ENCODE peak calls at places on chromosome 9, in eight cellular contexts. R, A, Q, H, X, T, P and J are unnamed samples. For H3K27me3, the result is how much of the 10 kb centered on the place peaks cover.

GRCh38 chr9:70880523-70880922 is 240.9 kb downstream of the TRPM3 start:
- DNase-seq in A (no peak), T (no peak), P (no peak), X (no peak), H (no peak), R (no peak), Q (no peak), J (no peak)

GRCh38 chr9:128634111-128634510 is 22.5 kb downstream of the DYNC2I2 start:
- DNase-seq in R (no peak), Q (no peak), X (no peak), P (no peak), T (no peak), H (no peak), A (no peak), J (no peak)

GRCh38 chr9:137286980-137287383 is 9.5 kb downstream of the TOR4A start:
- DNase-seq in H (no peak), A (peak), P (peak), T (peak), X (no peak), R (peak), Q (no peak), J (peak)

GRCh38 chr9:94997727-94998126 is 271.2 kb downstream of the AOPEP start:
- DNase-seq in A (no peak), X (no peak), P (no peak), R (no peak), T (no peak), H (no peak), Q (no peak), J (no peak)

GRCh38 chr9:64066736-64067368 is 1218.2 kb downstream of the FOXD4L5 start:
- DNase-seq in X (no peak), P (no peak), Q (no peak), A (no peak), T (no peak), R (no peak), H (no peak), J (no peak)

GRCh38 chr9:33081128-33081851 is 4.8 kb upstream of the SMU1 start:
- DNase-seq in P (peak), T (peak), H (peak), A (peak), R (peak), X (no peak), Q (peak), J (peak)

GRCh38 chr9:7313389-7313788 is 486.2 kb downstream of the DMAC1 start:
- DNase-seq in H (no peak), Q (no peak), P (no peak), A (no peak), X (no peak), R (no peak), T (no peak), J (no peak)

GRCh38 chr9:133874061-133874638 is 118.0 kb downstream of the VAV2 start:
- DNase-seq in Q (no peak), T (no peak), A (no peak), X (no peak), P (no peak), H (no peak), R (no peak), J (peak)

GRCh38 chr9:90860826-90861225 is 59.2 kb downstream of the SYK start:
- DNase-seq in P (no peak), X (no peak), Q (peak), A (no peak), H (no peak), T (no peak), R (no peak), J (no peak)

GRCh38 chr9:69658987-69659677 is 13.0 kb downstream of the APBA1 start:
- DNase-seq in P (no peak), A (no peak), X (no peak), H (no peak), Q (no peak), R (no peak), T (no peak), J (no peak)

GRCh38 chr9:15293727-15294405 is 13.2 kb downstream of the TTC39B start:
- DNase-seq in Q (no peak), T (no peak), P (no peak), H (no peak), R (no peak), X (no peak), A (no peak), J (no peak)

DNA sequence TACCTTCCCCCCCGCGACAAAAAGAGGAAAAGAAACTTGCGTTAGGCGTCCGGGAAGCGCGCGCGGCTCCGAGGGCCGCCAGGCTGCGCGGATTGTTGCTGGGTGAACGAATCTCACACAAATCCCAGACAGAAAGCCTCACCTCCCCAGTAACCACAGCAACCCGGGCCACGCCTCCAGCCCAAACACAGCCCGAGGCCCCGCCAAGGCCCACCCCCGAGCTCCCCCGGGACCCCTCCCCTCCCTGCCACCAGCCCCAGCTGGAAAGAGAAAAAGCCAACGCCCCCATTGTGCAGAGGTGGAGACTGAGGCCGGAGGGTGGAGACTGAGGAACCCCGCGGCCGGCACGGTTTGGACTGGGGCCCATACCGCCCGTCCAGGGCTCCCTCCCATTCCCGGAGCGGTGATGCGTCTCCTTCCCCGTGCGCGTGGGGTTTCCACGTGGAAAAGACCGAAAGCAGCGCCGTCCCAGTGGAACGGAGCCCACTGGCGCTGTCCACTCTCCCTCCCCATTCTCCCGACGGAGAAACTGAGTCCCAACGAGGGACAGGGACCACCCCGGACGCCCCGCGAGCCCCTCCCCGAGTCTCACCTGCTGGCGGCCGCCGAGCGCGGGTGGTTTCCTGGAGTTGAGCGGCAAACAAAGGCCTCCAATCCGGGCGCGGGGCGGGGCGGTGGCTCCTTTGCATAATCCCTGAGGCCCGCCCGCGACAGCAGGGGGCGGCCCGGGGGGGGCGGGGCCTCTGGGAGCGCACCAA is 10.2 kb upstream of the AKNA start:
- DNase-seq in P (peak), Q (peak), X (peak), T (peak), R (peak), A (peak), H (peak), J (peak)
- TF ChIP-seq POLR2AphosphoS5 in P (peak), Q (peak), X (peak), T (no peak), R (no peak), A (peak), H (no peak), J (peak)

GRCh38 chr9:11257992-11258391 is 645.2 kb upstream of the PTPRD start:
- DNase-seq in X (no peak), H (no peak), T (no peak), Q (no peak), R (no peak), A (no peak), P (no peak), J (no peak)
- H3K27ac ChIP-seq in X (no peak), H (no peak), T (no peak), Q (no peak), R (no peak), A (no peak), P (no peak), J (no peak)

GRCh38 chr9:126515001-126515872 is 98.5 kb upstream of the LMX1B start:
- DNase-seq in X (no peak), T (no peak), H (no peak), R (no peak), A (peak), P (peak), Q (no peak), J (no peak)

GRCh38 chr9:126514037-126514821 is 99.5 kb upstream of the LMX1B start:
- DNase-seq in Q (peak), H (no peak), T (peak), R (peak), X (no peak), P (peak), A (peak), J (no peak)

GRCh38 chr9:126515873-126516505 is 97.7 kb upstream of the LMX1B start:
- DNase-seq in R (no peak), T (no peak), P (peak), Q (no peak), A (peak), X (no peak), H (no peak), J (no peak)

GRCh38 chr9:126511426-126511825 is 102.3 kb upstream of the LMX1B start:
- DNase-seq in P (no peak), X (no peak), Q (no peak), H (no peak), R (no peak), A (no peak), T (no peak), J (no peak)

GRCh38 chr9:126513159-126514036 is 100.3 kb upstream of the LMX1B start:
- DNase-seq in T (no peak), P (peak), R (no peak), H (no peak), A (peak), Q (no peak), X (no peak), J (no peak)
- H3K27me3 ChIP-seq in T (under half), P (under half), R (under half), H (under half), A (under half), Q (under half), X (under half), J (under half)

GRCh38 chr9:38620483-38621433 is at the start of gene ANKRD18A:
- DNase-seq in P (peak), X (peak), Q (peak), T (peak), A (peak), H (no peak), R (no peak), J (peak)

GRCh38 chr9:38622961-38623360 is 2.6 kb upstream of the ANKRD18A start:
- DNase-seq in P (no peak), T (no peak), R (no peak), X (no peak), A (no peak), Q (no peak), H (no peak), J (no peak)

GRCh38 chr9:38619556-38620447 is 594 bp downstream of the ANKRD18A start:
- DNase-seq in T (peak), P (no peak), A (peak), Q (peak), X (no peak), H (no peak), R (no peak), J (peak)

GRCh38 chr9:38622083-38622674 is 1.8 kb upstream of the ANKRD18A start:
- DNase-seq in T (peak), X (no peak), A (peak), R (no peak), Q (peak), H (no peak), P (no peak), J (peak)

DNA sequence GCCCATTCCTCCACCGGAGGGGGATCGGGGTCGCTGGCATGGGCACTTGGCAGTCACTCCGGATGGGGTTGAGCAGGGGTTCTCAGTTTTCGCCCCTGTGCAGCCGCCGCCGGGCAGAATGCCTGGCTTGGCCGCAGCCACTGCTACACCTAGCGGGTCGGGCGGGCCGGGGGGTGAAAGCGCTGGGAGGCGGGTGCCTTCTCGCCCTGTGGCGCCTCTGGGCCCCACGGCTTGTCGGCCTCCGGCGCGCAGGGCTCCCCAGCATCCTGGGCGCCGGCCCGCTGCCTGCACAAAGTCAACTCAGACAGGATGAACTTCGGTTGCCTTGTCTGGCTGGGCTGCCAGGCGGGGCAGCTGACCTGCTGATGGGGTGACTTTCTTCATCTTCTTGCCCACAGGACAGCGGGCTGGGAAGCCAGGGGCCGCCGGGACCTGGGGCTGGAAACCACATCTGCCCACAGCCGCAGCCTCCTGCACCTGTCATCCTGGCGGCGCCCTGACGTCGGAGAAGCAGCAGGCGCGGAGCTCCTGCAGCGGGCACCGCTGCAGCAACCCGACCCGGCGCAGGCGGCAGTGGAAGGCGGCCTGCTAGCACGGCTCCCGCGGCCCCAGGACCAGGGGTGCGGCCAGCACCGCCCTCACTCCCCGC is 1.2 kb upstream of the ANKRD18A start:
- DNase-seq in P (no peak), X (no peak), R (no peak), T (peak), A (peak), H (no peak), Q (peak), J (peak)
- TF ChIP-seq POLR2AphosphoS5 in P (no peak), X (no peak), R (no peak), T (no peak), A (no peak), H (no peak), Q (no peak), J (no peak)

GRCh38 chr9:75834878-75835277 is 55.6 kb upstream of the PCSK5 start:
- DNase-seq in P (no peak), R (no peak), H (no peak), A (no peak), Q (no peak), X (no peak), T (no peak), J (no peak)
- H3K27ac ChIP-seq in P (no peak), R (no peak), H (no peak), A (no peak), Q (no peak), X (no peak), T (no peak), J (no peak)

GRCh38 chr9:89646189-89646588 is 41.4 kb downstream of the GADD45G start:
- DNase-seq in R (no peak), T (no peak), H (no peak), Q (no peak), X (no peak), A (no peak), P (no peak), J (no peak)

GRCh38 chr9:89649045-89649691 is 44.4 kb downstream of the GADD45G start:
- DNase-seq in X (no peak), Q (no peak), A (peak), P (no peak), T (no peak), H (no peak), R (no peak), J (no peak)

GRCh38 chr9:89647366-89648128 is 42.7 kb downstream of the GADD45G start:
- DNase-seq in X (no peak), H (no peak), A (peak), R (no peak), Q (no peak), T (no peak), P (no peak), J (no peak)

GRCh38 chr9:89642789-89643188 is 38.0 kb downstream of the GADD45G start:
- DNase-seq in T (no peak), A (peak), X (no peak), R (no peak), H (no peak), P (no peak), Q (no peak), J (no peak)

DNA sequence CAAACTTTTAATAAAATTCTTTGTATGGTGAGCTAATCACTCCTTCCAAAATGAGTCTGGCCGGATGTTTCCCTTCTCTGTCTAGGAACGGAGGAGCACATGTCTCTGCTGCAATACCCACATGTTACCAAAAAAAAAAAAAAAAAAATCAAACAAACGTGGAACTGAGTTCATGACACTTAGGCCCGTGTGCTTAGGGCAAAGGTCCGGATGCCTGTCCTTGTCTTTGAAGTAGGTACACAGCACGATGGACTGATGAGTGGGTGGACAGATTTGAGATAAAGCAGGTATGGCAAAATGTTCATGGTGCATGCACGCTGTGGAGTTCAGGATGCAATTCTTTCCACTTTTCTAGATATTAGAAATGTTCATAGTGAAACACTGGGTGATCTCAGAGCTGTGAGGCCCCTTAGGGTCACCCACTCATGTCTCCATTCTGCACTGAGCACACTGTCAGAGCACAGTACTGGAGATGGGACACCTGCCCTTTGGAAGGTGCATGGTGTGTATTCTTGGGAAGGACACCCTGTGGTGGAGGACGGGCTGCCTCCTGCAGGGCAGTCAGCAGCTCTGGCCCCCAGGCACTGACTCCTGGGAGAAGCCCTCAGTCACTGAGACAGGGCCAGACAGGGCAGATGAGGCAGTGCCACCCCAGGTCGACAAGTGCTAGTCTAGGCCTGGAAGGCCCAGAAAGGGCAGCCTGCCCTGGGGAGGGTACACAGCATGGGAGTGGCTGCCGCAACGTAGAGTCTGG is 43.6 kb downstream of the GADD45G start:
- DNase-seq in T (no peak), R (no peak), Q (no peak), H (no peak), P (no peak), A (peak), X (no peak), J (no peak)
- H3K27me3 ChIP-seq in T (under half), R (under half), Q (under half), H (under half), P (under half), A (under half), X (under half), J (under half)

DNA sequence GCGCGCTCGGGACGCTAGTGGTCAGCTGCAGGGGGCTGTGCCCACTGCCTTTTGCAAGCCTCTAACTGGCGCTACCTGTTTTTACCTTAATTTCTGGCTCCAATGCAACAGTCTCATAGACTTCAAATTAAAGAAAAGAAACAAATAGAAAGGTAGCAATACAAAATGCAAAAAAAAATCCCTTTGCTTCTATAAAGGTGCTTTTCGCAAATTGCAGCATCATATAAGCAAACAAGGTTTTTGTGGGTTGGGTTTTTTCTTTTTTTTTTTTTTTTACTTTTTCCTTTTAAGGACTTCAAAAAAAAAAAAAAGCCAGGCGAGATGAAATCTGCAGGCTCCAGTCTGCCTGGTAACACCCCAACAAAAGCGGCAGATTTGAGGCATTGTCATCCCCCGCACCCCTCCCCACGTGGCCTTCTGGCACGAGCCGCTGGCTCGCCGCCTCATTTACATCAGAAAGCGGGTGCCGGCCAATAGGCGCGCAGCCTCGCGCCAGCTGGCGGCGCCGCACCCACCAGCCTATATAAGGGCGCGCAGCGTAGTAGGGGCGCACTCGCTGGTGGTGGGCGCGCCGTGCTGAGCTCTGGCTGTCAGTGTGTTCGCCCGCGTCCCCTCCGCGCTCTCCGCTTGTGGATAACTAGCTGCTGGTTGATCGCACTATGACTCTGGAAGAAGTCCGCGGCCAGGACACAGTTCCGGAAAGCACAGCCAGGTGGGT is at the start of gene GADD45G:
- DNase-seq in Q (peak), X (peak), A (peak), T (peak), P (peak), H (no peak), R (peak), J (peak)
- TF ChIP-seq POLR2AphosphoS5 in Q (peak), X (peak), A (peak), T (peak), P (peak), H (peak), R (no peak), J (peak)

GRCh38 chr9:131661954-131662621 is 77.8 kb downstream of the RAPGEF1 start:
- DNase-seq in Q (no peak), A (no peak), P (no peak), X (no peak), H (no peak), R (peak), T (no peak), J (no peak)

GRCh38 chr9:131663288-131663687 is 76.6 kb downstream of the RAPGEF1 start:
- DNase-seq in T (no peak), X (no peak), A (no peak), R (no peak), Q (no peak), P (no peak), H (no peak), J (no peak)

GRCh38 chr9:131658753-131659129 is 81.1 kb downstream of the RAPGEF1 start:
- DNase-seq in T (no peak), H (no peak), R (no peak), Q (no peak), P (no peak), X (no peak), A (no peak), J (no peak)

GRCh38 chr9:131657890-131658752 is 81.8 kb downstream of the RAPGEF1 start:
- DNase-seq in T (no peak), X (no peak), P (no peak), Q (no peak), A (no peak), R (no peak), H (no peak), J (peak)

GRCh38 chr9:131660466-131661405 is 79.1 kb downstream of the RAPGEF1 start:
- DNase-seq in H (no peak), T (peak), R (no peak), Q (no peak), A (no peak), P (no peak), X (no peak), J (no peak)
- H3K27ac ChIP-seq in H (no peak), T (peak), R (no peak), Q (no peak), A (no peak), P (no peak), X (no peak), J (no peak)

DNA sequence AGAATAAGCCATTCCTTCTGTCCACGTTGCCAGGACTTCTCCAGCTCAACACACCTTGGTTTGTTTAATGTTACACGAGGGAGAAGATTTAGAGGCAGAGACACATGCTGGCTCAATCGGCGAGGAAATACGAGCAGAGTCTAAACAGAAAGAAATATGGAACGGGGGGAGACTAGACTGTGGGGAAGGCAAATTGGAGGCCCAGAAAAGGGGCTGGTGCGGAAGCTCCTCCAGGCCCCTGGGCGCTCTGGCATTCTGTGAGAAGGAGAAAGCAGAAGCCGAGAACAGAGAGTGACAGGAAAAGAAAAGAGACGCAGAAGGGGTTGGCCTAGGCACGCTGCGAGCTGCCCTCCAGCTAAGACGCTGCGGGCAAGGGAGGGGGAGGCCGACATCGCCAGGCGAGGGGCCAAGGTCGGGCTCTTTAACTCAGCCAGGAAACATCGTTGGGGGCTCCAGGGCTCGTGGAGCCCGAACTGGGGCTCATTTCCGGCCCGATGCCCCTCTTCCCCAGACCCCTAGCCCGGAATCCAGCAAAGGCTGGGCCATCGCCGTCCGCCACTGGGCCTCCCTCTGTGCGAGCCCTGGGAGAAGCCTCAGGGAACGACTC is 3.2 kb upstream of the PAX5 start:
- DNase-seq in R (no peak), T (peak), X (no peak), Q (no peak), H (no peak), P (no peak), A (peak), J (no peak)
- H3K27me3 ChIP-seq in R (under half), T (half or more), X (under half), Q (under half), H (under half), P (half or more), A (half or more), J (under half)